ENCODE peak calls at places on chromosome 18, in six cellular contexts. H is endothelial cell, I is neural progenitor cell, V is AG09309, G is choroid plexus epithelial cell, Y is breast epithelium. X is an unnamed sample.

GRCh38 chr18:361941-362913 is 94.4 kb upstream of the THOC1 start:
- DNase-seq in H (peak), I (peak), V (peak), G (peak), Y (no peak), X (peak)

GRCh38 chr18:24544141-24544498 is 83.7 kb downstream of the HRH4 start:
- DNase-seq in H (peak), I (peak), V (no peak), G (peak), Y (no peak), X (peak)

GRCh38 chr18:48405108-48405507 is 4.1 kb downstream of the ZBTB7C start:
- DNase-seq in H (no peak), I (no peak), V (no peak), G (no peak), Y (no peak), X (peak)

GRCh38 chr18:56550121-56550520 is 88.3 kb downstream of the TXNL1 start:
- DNase-seq in H (no peak), I (no peak), V (no peak), G (no peak), Y (no peak), X (peak)

GRCh38 chr18:48293954-48294893 is 115.0 kb downstream of the ZBTB7C start:
- DNase-seq in H (no peak), I (no peak), V (no peak), G (no peak), Y (peak), X (no peak)

GRCh38 chr18:44911773-44912172 is 231.1 kb downstream of the SETBP1 start:
- DNase-seq in H (no peak), I (no peak), V (no peak), G (no peak), Y (no peak), X (no peak)

GRCh38 chr18:69282371-69282770 is 118.3 kb upstream of the DOK6 start:
- DNase-seq in H (no peak), I (peak), V (no peak), G (no peak), Y (no peak), X (no peak)

GRCh38 chr18:10523544-10523943 is 2.3 kb upstream of the NAPG start:
- DNase-seq in H (no peak), I (no peak), V (no peak), G (no peak), Y (no peak), X (no peak)

GRCh38 chr18:55510809-55511208 is 77.2 kb downstream of the TCF4 start:
- DNase-seq in H (peak), I (no peak), V (peak), G (peak), Y (no peak), X (no peak)

GRCh38 chr18:79465392-79465991 is 69.8 kb downstream of the NFATC1 start:
- DNase-seq in H (no peak), I (peak), V (no peak), G (peak), Y (no peak), X (no peak)

GRCh38 chr18:34158881-34159690 is 65.6 kb downstream of the NOL4 start:
- DNase-seq in H (peak), I (peak), V (no peak), G (peak), Y (no peak), X (no peak)

GRCh38 chr18:57002627-57003026 is 144.3 kb upstream of the BOD1L2 start:
- DNase-seq in H (no peak), I (no peak), V (no peak), G (peak), Y (no peak), X (no peak)

GRCh38 chr18:49013961-49014604 is 63.3 kb upstream of the SMAD7 start:
- DNase-seq in H (no peak), I (no peak), V (no peak), G (no peak), Y (no peak), X (no peak)

GRCh38 chr18:9095297-9096012 is 7.0 kb upstream of the NDUFV2 start:
- DNase-seq in H (no peak), I (no peak), V (no peak), G (peak), Y (no peak), X (no peak)

GRCh38 chr18:48605408-48605845 is 66.6 kb downstream of the CTIF start:
- DNase-seq in H (peak), I (peak), V (no peak), G (peak), Y (no peak), X (peak)

GRCh38 chr18:70377317-70377799 is 88.5 kb downstream of the SOCS6 start:
- DNase-seq in H (no peak), I (no peak), V (no peak), G (no peak), Y (no peak), X (no peak)

GRCh38 chr18:49858309-49859005 is 45.1 kb upstream of the ACAA2 start:
- DNase-seq in H (peak), I (peak), V (peak), G (peak), Y (peak), X (peak)

GRCh38 chr18:23721711-23722479 is 32.6 kb downstream of the LAMA3 start:
- DNase-seq in H (no peak), I (peak), V (no peak), G (no peak), Y (no peak), X (no peak)

GRCh38 chr18:63956755-63957154 is 7.7 kb downstream of the HMSD start:
- DNase-seq in H (no peak), I (no peak), V (no peak), G (no peak), Y (no peak), X (no peak)

GRCh38 chr18:54316071-54316820 is 41.4 kb downstream of the STARD6 start:
- DNase-seq in H (no peak), I (no peak), V (no peak), G (no peak), Y (no peak), X (no peak)

GRCh38 chr18:55763298-55763697 is 175.3 kb upstream of the TCF4 start:
- DNase-seq in H (no peak), I (no peak), V (no peak), G (peak), Y (no peak), X (no peak)

GRCh38 chr18:43034683-43035500 is 80.6 kb downstream of the RIT2 start:
- DNase-seq in H (no peak), I (no peak), V (no peak), G (no peak), Y (no peak), X (no peak)

GRCh38 chr18:2776596-2776995 is 70.2 kb upstream of the EMILIN2 start:
- DNase-seq in H (no peak), I (no peak), V (no peak), G (no peak), Y (no peak), X (no peak)

GRCh38 chr18:70276416-70277145 is 12.3 kb upstream of the SOCS6 start:
- DNase-seq in H (no peak), I (no peak), V (no peak), G (no peak), Y (no peak), X (no peak)

GRCh38 chr18:48826271-48826670 is 124.5 kb downstream of the SMAD7 start:
- DNase-seq in H (no peak), I (no peak), V (no peak), G (no peak), Y (no peak), X (no peak)

GRCh38 chr18:21134895-21135294 is 23.3 kb upstream of the ROCK1 start:
- DNase-seq in H (no peak), I (no peak), V (no peak), G (peak), Y (no peak), X (peak)

GRCh38 chr18:6414118-6414722 is 491 bp downstream of the L3MBTL4 start:
- DNase-seq in H (peak), I (peak), V (no peak), G (peak), Y (peak), X (no peak)

GRCh38 chr18:35095983-35096676 is 54.9 kb downstream of the MAPRE2 start:
- DNase-seq in H (no peak), I (no peak), V (no peak), G (peak), Y (no peak), X (no peak)

GRCh38 chr18:46220116-46220515 is 115.9 kb downstream of the HAUS1 start:
- DNase-seq in H (no peak), I (no peak), V (peak), G (peak), Y (no peak), X (no peak)

GRCh38 chr18:78974115-78974740 is 5.4 kb upstream of the SALL3 start:
- DNase-seq in H (no peak), I (peak), V (no peak), G (no peak), Y (no peak), X (no peak)

GRCh38 chr18:44870631-44871502 is 190.2 kb downstream of the SETBP1 start:
- DNase-seq in H (no peak), I (no peak), V (no peak), G (no peak), Y (no peak), X (no peak)

GRCh38 chr18:45061359-45061758 is 380.7 kb downstream of the SETBP1 start:
- DNase-seq in H (no peak), I (peak), V (no peak), G (no peak), Y (no peak), X (no peak)

GRCh38 chr18:58671122-58671940 is at the start of gene MALT1:
- DNase-seq in H (peak), I (peak), V (peak), G (peak), Y (peak), X (peak)
- TF ChIP-seq CTCF in H (peak), I (peak), V (no peak), G (no peak), Y (no peak), X (no peak)

DNA sequence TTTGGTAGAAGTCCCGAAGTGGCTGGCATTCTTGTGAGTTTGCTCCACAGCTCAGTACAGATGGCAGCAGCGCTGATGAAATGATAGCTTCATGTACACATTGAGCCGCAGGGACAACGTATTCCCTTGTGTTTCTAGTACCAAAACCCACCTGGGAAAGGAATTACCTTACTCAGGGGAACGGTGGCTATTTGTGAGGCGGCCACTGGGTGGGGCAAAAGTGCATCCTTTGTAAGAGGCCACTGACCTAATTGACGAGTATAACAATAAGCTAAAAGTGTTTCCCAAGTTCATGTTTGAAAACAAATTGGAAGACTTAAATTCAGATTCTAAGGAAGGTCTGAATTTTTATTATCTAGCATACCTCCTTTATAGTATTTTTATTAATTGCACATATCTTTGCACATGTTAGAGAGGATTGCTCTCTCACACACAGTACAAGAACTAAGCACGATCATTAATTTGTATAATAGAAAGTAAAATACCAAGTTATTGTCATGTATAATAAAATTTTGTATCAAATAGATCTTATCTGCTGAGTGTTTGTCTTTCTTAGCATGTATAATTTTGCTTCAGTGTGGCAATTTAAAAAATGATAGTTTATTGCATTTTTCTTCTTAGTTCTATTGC is 25.3 kb upstream of the CDH7 start:
- DNase-seq in H (peak), I (peak), V (no peak), G (peak), Y (no peak), X (peak)
- TF ChIP-seq CTCF in H (peak), I (peak), V (no peak), G (peak), Y (peak), X (peak)

GRCh38 chr18:51537487-51537886 is 340.0 kb upstream of the MEX3C start:
- DNase-seq in H (peak), I (peak), V (no peak), G (peak), Y (peak), X (peak)
- TF ChIP-seq CTCF in H (no peak), I (peak), V (no peak), G (peak), Y (no peak), X (peak)

GRCh38 chr18:25915907-25916306 is 174.5 kb downstream of the SS18 start:
- DNase-seq in H (no peak), I (no peak), V (no peak), G (no peak), Y (no peak), X (no peak)
- TF ChIP-seq CTCF in H (peak), I (peak), V (no peak), G (peak), Y (no peak), X (no peak)

DNA sequence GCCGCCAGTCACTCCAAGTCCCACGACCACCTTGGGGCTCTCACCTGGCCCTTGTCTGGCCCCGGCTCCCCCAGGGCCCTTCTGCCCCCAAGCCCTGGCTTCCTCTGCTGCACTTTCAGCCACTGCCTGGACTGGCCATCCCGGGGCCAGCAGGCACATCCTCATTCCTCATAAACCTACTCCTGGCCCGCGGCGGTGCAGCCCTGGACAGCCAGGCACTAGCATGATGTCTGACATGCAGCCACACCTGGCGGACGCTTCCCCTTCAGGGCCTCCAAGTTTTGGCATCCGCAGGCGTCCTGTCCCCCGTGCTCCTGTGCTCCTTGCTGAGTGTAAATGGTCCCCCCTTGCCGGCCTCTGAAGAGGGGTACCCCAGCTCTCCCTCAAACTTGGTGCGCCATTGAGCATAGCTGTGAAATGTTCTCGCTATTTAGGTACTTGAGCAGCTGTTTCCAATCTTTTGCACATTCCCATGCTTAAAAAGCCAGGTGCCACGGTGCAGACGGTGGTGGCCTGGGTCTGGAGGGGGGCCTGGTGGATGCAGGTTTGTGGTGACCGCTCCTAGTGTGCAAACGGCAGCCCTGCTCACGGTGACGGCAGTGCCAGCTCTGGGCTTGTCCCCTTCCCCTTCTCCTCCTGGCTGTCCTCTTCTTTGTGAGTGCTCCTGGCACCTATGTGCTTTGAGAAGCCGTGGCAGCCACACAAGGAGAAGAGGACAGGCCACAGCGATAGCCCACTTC is 123.8 kb downstream of the MBP start:
- DNase-seq in H (no peak), I (no peak), V (no peak), G (no peak), Y (no peak), X (no peak)
- TF ChIP-seq CTCF in H (no peak), I (no peak), V (no peak), G (no peak), Y (no peak), X (no peak)

GRCh38 chr18:59650266-59650820 is 46.9 kb downstream of the CCBE1 start:
- DNase-seq in H (no peak), I (peak), V (no peak), G (peak), Y (no peak), X (no peak)

GRCh38 chr18:59649575-59649974 is 47.6 kb downstream of the CCBE1 start:
- DNase-seq in H (no peak), I (no peak), V (no peak), G (peak), Y (no peak), X (no peak)

GRCh38 chr18:59643740-59644139 is 53.5 kb downstream of the CCBE1 start:
- DNase-seq in H (no peak), I (no peak), V (no peak), G (no peak), Y (no peak), X (no peak)

GRCh38 chr18:59646946-59647307 is 50.3 kb downstream of the CCBE1 start:
- DNase-seq in H (no peak), I (no peak), V (no peak), G (no peak), Y (no peak), X (no peak)

DNA sequence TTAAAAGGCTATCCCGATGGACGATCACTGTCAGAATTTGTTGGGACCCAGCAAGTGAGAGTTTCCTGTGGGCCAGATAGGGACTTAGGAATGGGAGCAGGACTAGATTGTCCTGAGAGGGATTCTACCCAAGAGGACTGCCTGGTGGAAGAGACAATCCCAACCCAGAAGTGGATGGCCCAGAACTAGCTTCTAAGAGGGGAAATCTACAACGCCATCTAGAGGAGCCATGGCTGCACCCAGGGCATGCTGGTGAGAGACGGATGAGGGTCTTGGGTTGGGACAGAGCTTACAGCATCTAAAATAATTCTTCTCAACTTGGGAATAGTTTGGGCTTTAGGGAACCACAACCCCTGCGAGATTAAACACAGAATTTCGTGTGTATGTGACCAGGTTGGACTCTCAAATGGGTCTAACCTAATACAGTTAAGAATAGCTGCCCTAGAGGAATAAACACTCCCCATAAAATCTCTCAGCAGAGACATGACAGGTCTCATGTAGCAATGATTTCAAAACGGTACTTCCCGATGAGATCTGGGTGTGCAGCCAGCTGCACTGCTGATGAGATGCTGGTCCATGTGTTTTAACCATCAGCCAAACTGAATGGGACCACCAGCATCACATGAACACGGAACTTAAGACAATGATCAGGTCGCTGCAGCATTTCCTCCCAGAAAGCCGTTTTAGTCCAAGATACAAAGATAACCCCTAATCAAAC is 50.8 kb downstream of the CCBE1 start:
- DNase-seq in H (no peak), I (no peak), V (no peak), G (no peak), Y (no peak), X (no peak)
- TF ChIP-seq CTCF in H (no peak), I (peak), V (no peak), G (peak), Y (no peak), X (no peak)

DNA sequence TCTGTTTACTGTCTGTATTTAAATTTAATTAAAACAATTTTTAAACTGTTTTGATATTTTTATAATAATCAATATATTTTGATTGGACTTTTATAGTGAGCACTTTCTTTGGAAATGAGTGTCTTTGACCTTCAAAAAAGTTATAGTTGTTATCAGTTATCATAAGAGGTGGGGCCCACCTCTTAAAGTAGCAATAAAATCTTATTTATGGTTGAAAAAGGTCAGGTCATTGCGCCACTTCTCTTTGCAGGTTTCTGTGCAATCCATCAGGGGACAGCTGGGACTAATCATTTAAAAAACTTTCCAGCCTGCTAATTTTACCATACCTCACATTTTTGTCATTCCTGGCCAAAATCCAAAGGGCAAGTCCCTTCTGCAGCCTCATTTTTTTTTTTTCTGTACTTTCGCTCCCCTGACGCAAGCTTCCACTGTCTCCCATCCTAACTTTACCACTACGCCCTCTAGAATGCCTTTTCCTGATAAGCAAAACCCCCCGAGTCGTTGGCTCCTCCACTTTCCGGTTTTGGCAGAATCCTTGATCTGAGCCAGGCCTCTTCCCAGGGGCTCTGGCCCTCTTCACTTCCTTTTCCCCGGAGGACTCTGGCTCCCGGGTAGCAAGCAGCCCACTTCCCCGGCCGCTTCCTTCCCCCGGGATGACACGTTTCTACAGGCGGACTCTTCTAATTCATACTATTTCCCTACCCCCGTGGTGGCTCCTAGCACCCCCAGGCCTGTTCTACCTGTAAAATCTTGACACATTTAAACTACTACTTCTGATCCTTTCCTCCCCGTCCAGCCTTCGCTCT is 1.1 kb upstream of the SEH1L start:
- DNase-seq in H (peak), I (peak), V (peak), G (peak), Y (peak), X (peak)
- TF ChIP-seq CTCF in H (no peak), I (no peak), V (peak), G (peak), Y (no peak), X (no peak)